ENCODE peak calls at places on chromosomes 6 and 20, in seven cellular contexts. H is SJSA1; I is neural progenitor cell; G is CD8-positive, alpha-beta memory T cell; T is neuronal stem cell; U is pancreas; V is H1. X is an unnamed sample. For H3K4me1 and H3K27me3, the result is how much of the 10 kb centered on the place peaks cover.

GRCh38 chr6:13615802-13616140 is 636 bp downstream of the NOL7 start:
- DNase-seq in T (peak), G (peak), I (peak), V (no peak), U (peak), H (no peak), X (peak)

GRCh38 chr6:137545073-137545472 is 50.9 kb upstream of the OLIG3 start:
- DNase-seq in H (no peak), U (no peak), V (no peak), G (no peak), T (no peak), I (no peak), X (no peak)

GRCh38 chr6:127938701-127939100 is 37.8 kb upstream of the THEMIS start:
- DNase-seq in U (no peak), I (no peak), H (peak), G (no peak), V (no peak), T (no peak), X (no peak)

GRCh38 chr6:83708970-83709747 is at the start of gene SNAP91:
- DNase-seq in I (peak), G (no peak), U (peak), T (peak), H (no peak), V (peak), X (peak)

GRCh38 chr6:4510906-4511625 is 265.1 kb upstream of the CDYL start:
- DNase-seq in V (no peak), I (no peak), T (no peak), G (no peak), U (no peak), H (no peak), X (no peak)

GRCh38 chr6:81753709-81754678 is 1.5 kb upstream of the TENT5A start:
- DNase-seq in H (peak), T (peak), I (peak), G (peak), V (no peak), U (peak), X (peak)

GRCh38 chr6:105781248-105781647 is 304.9 kb upstream of the PRDM1 start:
- DNase-seq in H (no peak), I (no peak), U (no peak), T (no peak), G (no peak), V (no peak), X (no peak)

GRCh38 chr6:44071670-44072451 is 55.4 kb downstream of the MRPL14 start:
- DNase-seq in G (no peak), H (peak), V (no peak), U (no peak), I (no peak), T (no peak), X (no peak)

GRCh38 chr6:39962831-39963230 is 28.6 kb upstream of the MOCS1 start:
- DNase-seq in T (no peak), H (peak), V (no peak), U (no peak), G (no peak), I (no peak), X (no peak)

GRCh38 chr6:77467038-77467437 is 3.7 kb upstream of the HTR1B start:
- DNase-seq in G (no peak), V (no peak), T (no peak), U (no peak), I (no peak), H (no peak), X (no peak)

GRCh38 chr6:25014806-25015560 is 79.2 kb upstream of the RIPOR2 start:
- DNase-seq in H (no peak), T (no peak), I (no peak), V (no peak), G (peak), U (no peak), X (no peak)

GRCh38 chr6:56888687-56889086 is 66.2 kb upstream of the BEND6 start:
- DNase-seq in T (no peak), G (no peak), H (no peak), U (no peak), I (no peak), V (no peak), X (no peak)

GRCh38 chr6:108497883-108498282 is 62.8 kb upstream of the FOXO3 start:
- DNase-seq in V (no peak), I (peak), U (no peak), G (no peak), T (peak), H (peak), X (no peak)

GRCh38 chr6:27503436-27504030 is 30.6 kb upstream of the ZNF184 start:
- DNase-seq in G (peak), U (no peak), T (peak), V (no peak), H (peak), I (peak), X (peak)
- H3K27ac ChIP-seq in G (peak), U (no peak), T (peak), V (no peak), H (no peak), I (no peak), X (no peak)

GRCh38 chr20:37526839-37527637 is 638 bp downstream of the BLCAP start:
- DNase-seq in U (no peak), T (no peak), V (no peak), I (peak), H (peak), G (no peak), X (no peak)

GRCh38 chr20:37529214-37529967 is 1.7 kb upstream of the BLCAP start:
- DNase-seq in G (no peak), H (no peak), V (no peak), U (no peak), T (no peak), I (no peak), X (no peak)

GRCh38 chr20:37526238-37526838 is 1.3 kb downstream of the BLCAP start:
- DNase-seq in I (peak), T (no peak), H (peak), U (no peak), G (no peak), V (no peak), X (no peak)

GRCh38 chr20:37528442-37529213 is 952 bp upstream of the BLCAP start:
- DNase-seq in G (no peak), H (peak), T (no peak), V (no peak), I (no peak), U (no peak), X (no peak)

DNA sequence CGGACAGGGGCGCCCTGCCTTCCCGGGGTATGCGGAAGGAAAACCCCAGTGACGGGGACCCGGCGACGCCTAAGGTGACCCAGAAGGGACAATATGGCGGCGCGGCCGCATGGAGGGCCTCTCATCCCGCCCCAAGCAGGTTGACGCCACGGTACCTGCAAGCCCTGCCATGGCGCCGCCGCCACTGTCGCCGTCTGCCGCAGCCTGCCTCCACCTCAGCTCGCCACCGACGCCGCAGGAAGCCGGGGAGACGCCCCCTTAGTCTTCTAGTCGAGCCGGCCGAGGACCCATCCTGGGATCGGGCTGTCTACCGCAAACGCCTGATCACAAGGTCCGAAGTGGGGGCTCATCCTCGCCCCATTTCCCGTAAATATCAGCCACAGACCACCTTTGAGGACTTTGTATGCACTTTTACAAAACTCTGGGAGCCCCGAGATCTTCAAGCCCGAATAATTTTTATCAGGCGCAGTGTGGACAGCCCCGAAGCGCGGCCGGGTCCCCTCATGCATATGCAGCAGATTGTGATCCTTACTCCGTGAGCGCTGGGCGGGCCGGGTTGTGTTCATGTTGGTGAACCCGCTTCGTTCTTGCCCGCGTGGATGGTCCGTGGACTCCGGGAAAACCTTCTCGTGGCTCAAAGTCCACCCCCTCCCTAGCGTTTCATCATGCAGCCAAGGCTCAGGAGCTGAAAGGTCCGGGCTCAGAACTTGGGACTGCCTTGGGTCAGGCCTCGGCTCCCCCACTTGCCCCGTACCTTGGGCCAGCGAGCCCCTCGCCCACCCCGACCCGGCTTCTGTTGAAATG is at the start of gene BLCAP:
- DNase-seq in H (peak), V (peak), G (peak), U (peak), T (peak), I (peak), X (peak)
- H3K4me1 ChIP-seq in H (under half), V (under half), G (under half), U (under half), T (under half), I (under half), X (under half)

GRCh38 chr20:44136579-44136978 is 50.4 kb downstream of the JPH2 start:
- DNase-seq in H (no peak), V (no peak), G (no peak), I (no peak), T (no peak), U (no peak), X (no peak)
- H3K27me3 ChIP-seq in H (under half), V (under half), G (under half), I (under half), T (under half), U (under half), X (under half)

DNA sequence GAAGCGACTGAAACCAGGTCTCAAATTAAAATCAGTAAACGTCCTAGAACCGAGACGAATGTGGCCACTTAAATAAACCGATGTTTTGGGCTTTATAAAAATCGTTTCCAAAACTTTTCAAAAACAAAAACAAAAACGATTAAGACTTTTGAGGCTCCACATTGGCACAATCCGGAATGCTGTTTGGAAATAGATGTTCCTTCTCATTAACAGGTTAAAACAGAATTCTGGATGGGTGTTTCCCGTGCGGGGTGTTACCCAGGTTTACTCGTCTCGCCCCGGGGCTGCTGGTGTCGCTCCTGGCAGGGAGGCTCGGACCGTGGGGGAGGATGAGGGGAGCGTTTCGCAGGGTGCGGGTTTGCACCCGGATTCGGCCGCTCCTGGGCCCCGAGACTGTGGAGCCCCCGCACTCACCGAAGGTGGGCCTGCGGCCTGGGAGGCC is 1.2 kb downstream of the GATA5 start:
- DNase-seq in I (no peak), G (no peak), T (no peak), V (no peak), H (no peak), U (no peak), X (no peak)
- H3K27ac ChIP-seq in I (no peak), G (no peak), T (no peak), V (no peak), H (no peak), U (no peak), X (no peak)

GRCh38 chr6:73811706-73812105 is 115.7 kb downstream of the CD109 start:
- DNase-seq in T (peak), I (peak), H (no peak), G (no peak), U (no peak), V (no peak), X (no peak)
- H3K4me1 ChIP-seq in T (under half), I (under half), H (under half), G (under half), U (under half), V (under half), X (under half)

GRCh38 chr20:1528811-1529210 is 28.7 kb downstream of the SIRPD start:
- DNase-seq in T (no peak), H (no peak), I (no peak), V (no peak), G (no peak), U (no peak), X (no peak)

GRCh38 chr20:1527923-1528322 is 29.6 kb downstream of the SIRPD start:
- DNase-seq in V (no peak), T (no peak), I (no peak), U (no peak), H (no peak), G (no peak), X (no peak)

GRCh38 chr20:1524004-1524403 is 32.8 kb upstream of the SIRPB2 start:
- DNase-seq in I (no peak), U (no peak), G (no peak), T (no peak), V (no peak), H (no peak), X (no peak)

GRCh38 chr20:1526310-1526709 is 31.2 kb downstream of the SIRPD start:
- DNase-seq in T (no peak), I (no peak), U (no peak), G (no peak), V (no peak), H (no peak), X (no peak)

DNA sequence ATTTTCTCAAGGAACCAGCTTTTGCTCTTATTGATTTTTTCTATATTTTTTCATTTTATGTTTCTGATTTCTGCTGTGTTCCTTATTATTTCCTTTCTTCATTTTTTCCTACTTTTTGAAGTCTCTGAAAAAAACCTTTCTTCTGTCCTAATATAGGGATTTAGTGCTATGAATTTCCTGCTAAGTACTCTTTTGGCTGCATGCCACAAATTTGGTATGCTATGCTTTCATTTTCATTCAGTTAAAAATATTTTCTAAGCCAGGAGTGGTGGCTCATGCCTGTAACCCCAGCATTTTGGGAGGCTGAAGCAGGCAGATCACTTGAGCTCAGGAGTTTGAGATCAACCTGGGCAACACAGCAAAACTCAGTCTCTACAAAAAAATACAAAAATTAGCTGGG is 30.6 kb downstream of the SIRPD start:
- DNase-seq in H (no peak), V (no peak), T (no peak), G (no peak), I (no peak), U (no peak), X (no peak)
- H3K27me3 ChIP-seq in H (under half), V (under half), T (under half), G (under half), I (under half), U (under half), X (under half)

DNA sequence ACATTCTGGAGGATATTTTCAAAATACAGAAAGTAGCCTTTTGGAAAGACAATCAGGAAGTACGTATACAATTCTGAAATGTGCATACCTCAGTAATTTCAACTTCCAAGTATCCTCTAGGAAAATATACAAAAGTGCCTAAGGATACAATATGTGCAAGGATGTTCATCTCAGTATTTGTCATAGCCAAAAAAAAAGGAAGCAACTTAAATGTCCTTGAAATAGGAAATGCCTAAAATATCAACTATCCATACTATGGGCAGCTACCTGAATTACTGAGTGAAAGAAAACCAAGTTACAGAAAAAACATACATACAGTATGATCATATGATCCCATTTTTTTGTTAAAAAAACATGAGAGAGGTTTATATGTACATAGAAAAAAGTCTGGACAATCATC is 1.5 kb downstream of the PPIL1 start:
- DNase-seq in H (no peak), U (no peak), G (no peak), I (no peak), T (no peak), V (no peak), X (no peak)
- H3K27ac ChIP-seq in H (no peak), U (peak), G (peak), I (no peak), T (no peak), V (no peak), X (no peak)

DNA sequence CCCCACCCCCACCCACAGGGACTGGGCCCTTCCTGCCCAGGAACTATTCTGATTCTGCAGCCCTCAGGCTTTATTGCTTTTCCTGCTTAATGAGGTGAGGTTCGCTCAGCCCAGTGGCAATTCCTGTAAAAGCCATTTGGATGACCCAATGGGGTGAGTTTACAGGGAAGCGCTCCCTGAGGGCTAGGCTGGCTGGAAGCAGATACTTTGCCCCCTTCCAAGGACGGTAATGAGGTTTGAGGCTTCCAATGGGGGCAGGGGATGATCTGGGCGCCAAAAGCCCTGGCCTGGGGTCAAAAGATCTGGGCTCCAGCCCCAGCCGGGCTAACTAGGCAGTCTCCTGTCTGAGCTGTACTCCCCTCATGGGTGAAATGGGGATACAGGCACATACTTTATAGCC is 41.8 kb downstream of the RIPOR3 start:
- DNase-seq in I (no peak), U (no peak), V (no peak), G (no peak), H (no peak), T (no peak), X (no peak)
- H3K4me1 ChIP-seq in I (under half), U (under half), V (under half), G (under half), H (under half), T (under half), X (under half)

DNA sequence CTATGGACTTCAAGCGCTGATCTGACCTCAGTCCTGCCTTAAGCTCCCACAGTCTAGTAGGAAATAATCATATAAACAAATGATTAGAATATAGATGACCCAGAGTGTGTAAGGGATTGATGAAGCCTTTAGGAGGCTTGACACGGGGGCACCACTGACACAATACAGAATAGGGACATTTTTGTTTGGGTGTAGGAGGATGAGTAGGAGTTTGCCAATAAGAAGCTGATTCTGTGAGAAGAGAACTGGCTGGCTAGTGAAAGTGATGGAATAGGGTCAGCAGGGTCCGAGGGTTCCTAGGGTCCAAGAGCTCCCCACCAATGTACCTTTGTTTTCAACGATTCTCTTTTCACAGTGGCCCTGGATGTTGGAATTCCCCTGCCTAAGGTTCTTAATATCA is 7.1 kb upstream of the BPIFB4 start:
- DNase-seq in H (no peak), V (no peak), T (no peak), U (no peak), G (no peak), I (no peak), X (no peak)
- H3K27me3 ChIP-seq in H (under half), V (under half), T (under half), U (under half), G (under half), I (under half), X (under half)

GRCh38 chr6:35543459-35544193 is 30.9 kb upstream of the TULP1 start:
- DNase-seq in G (no peak), H (no peak), U (no peak), V (peak), I (no peak), T (no peak), X (no peak)
- H3K27ac ChIP-seq in G (no peak), H (no peak), U (no peak), V (no peak), I (no peak), T (no peak), X (no peak)